ENCODE peak calls at places on chromosome 12, in five cellular contexts. H is H1, S is WTC11, M is HCT116, X is HepG2. F is an unnamed sample.

GRCh38 chr12:67137256-67137655 is 131.9 kb upstream of the CAND1 start:
- DNase-seq in H (no peak), S (no peak), M (no peak), X (no peak), F (no peak)

GRCh38 chr12:45343269-45344051 is 127.6 kb downstream of the ANO6 start:
- DNase-seq in H (no peak), S (no peak), M (no peak), X (peak; percentile 46), F (peak; percentile 21)

GRCh38 chr12:25752910-25753309 is 199.8 kb upstream of the LMNTD1 start:
- DNase-seq in H (no peak), S (no peak), M (no peak), X (no peak), F (no peak)

GRCh38 chr12:88896958-88897357 is 316.7 kb upstream of the KITLG start:
- DNase-seq in H (no peak), S (no peak), M (no peak), X (no peak), F (no peak)

GRCh38 chr12:51873251-51873994 is 14.5 kb upstream of the ANKRD33 start:
- DNase-seq in H (no peak), S (no peak), M (no peak), X (no peak), F (no peak)

GRCh38 chr12:54173066-54173726 is 15.6 kb downstream of the SMUG1 start:
- DNase-seq in H (no peak), S (peak; percentile 48), M (no peak), X (no peak), F (peak; percentile 39)

GRCh38 chr12:24881724-24882371 is 67.1 kb downstream of the BCAT1 start:
- DNase-seq in H (no peak), S (no peak), M (no peak), X (no peak), F (no peak)

GRCh38 chr12:91178139-91178561 is 4.5 kb downstream of the DCN start:
- DNase-seq in H (no peak), S (no peak), M (no peak), X (peak; percentile 6), F (no peak)

GRCh38 chr12:47763481-47764344 is 5.0 kb upstream of the RAPGEF3 start:
- DNase-seq in H (no peak), S (no peak), M (no peak), X (no peak), F (no peak)

GRCh38 chr12:64099430-64099829 is 122.7 kb downstream of the KICS2 start:
- DNase-seq in H (no peak), S (no peak), M (peak; percentile 27), X (no peak), F (no peak)

GRCh38 chr12:11658796-11659195 is 9.3 kb downstream of the ETV6 start:
- DNase-seq in H (no peak), S (no peak), M (no peak), X (no peak), F (no peak)

GRCh38 chr12:48361664-48362339 is 11.1 kb upstream of the ZNF641 start:
- DNase-seq in H (no peak), S (no peak), M (no peak), X (no peak), F (peak; percentile 1)

GRCh38 chr12:111412007-111412829 is 6.5 kb downstream of the SH2B3 start:
- DNase-seq in H (no peak), S (peak; percentile 63), M (no peak), X (no peak), F (peak; percentile 42)

GRCh38 chr12:88026196-88026595 is 3.0 kb downstream of the C12orf50 start:
- DNase-seq in H (no peak), S (no peak), M (no peak), X (no peak), F (no peak)

GRCh38 chr12:83784298-83784890 is 1097.7 kb downstream of the TMTC2 start:
- DNase-seq in H (no peak), S (peak; percentile 19), M (no peak), X (no peak), F (no peak)

GRCh38 chr12:22250762-22251161 is 83.7 kb downstream of the ST8SIA1 start:
- DNase-seq in H (no peak), S (no peak), M (no peak), X (no peak), F (no peak)

GRCh38 chr12:57549909-57550627 is at the start of gene KIF5A:
- DNase-seq in H (no peak), S (peak; percentile 80), M (no peak), X (no peak), F (peak; percentile 81)

GRCh38 chr12:46499226-46499625 is 126.7 kb upstream of the SLC38A2 start:
- DNase-seq in H (no peak), S (no peak), M (no peak), X (no peak), F (no peak)

GRCh38 chr12:107912421-107913004 is 138.0 kb downstream of the ASCL4 start:
- DNase-seq in H (no peak), S (peak; percentile 85), M (peak; percentile 28), X (no peak), F (peak; percentile 89)

GRCh38 chr12:3229577-3229976 is 152.4 kb downstream of the TSPAN9 start:
- DNase-seq in H (no peak), S (no peak), M (no peak), X (no peak), F (no peak)

GRCh38 chr12:101768781-101769180 is 29.5 kb upstream of the SYCP3 start:
- DNase-seq in H (no peak), S (no peak), M (no peak), X (peak; percentile 45), F (no peak)

GRCh38 chr12:131208425-131208824 is 254.7 kb downstream of the ADGRD1 start:
- DNase-seq in H (no peak), S (no peak), M (no peak), X (no peak), F (no peak)

GRCh38 chr12:131204416-131205311 is 251.0 kb downstream of the ADGRD1 start:
- DNase-seq in H (no peak), S (no peak), M (no peak), X (no peak), F (no peak)

GRCh38 chr12:131202592-131203378 is 249.1 kb downstream of the ADGRD1 start:
- DNase-seq in H (no peak), S (no peak), M (no peak), X (no peak), F (no peak)

GRCh38 chr12:131203666-131204415 is 250.1 kb downstream of the ADGRD1 start:
- DNase-seq in H (no peak), S (no peak), M (no peak), X (no peak), F (no peak)

GRCh38 chr12:131205534-131205933 is 251.8 kb downstream of the ADGRD1 start:
- DNase-seq in H (no peak), S (no peak), M (no peak), X (no peak), F (no peak)
- TF ChIP-seq ATF3 in H (no peak), S (no peak), M (no peak), X (no peak), F (no peak)

GRCh38 chr12:96906498-96906848 is 584 bp upstream of the NEDD1 start:
- DNase-seq in H (no peak), S (no peak), M (no peak), X (no peak), F (no peak)

GRCh38 chr12:96908170-96908675 is 1.2 kb downstream of the NEDD1 start:
- DNase-seq in H (no peak), S (no peak), M (no peak), X (no peak), F (peak; percentile 34)

GRCh38 chr12:96906849-96907664 is at the start of gene NEDD1:
- DNase-seq in H (peak; percentile 77), S (peak; percentile 93), M (peak; percentile 45), X (peak; percentile 79), F (peak; percentile 94)

GRCh38 chr12:96912261-96912660 is 5.2 kb downstream of the NEDD1 start:
- DNase-seq in H (no peak), S (no peak), M (no peak), X (no peak), F (no peak)

GRCh38 chr12:96907681-96908163 is 665 bp downstream of the NEDD1 start:
- DNase-seq in H (no peak), S (no peak), M (no peak), X (peak; percentile 15), F (peak; percentile 21)
- TF ChIP-seq ATF3 in H (no peak), S (no peak), M (no peak), X (no peak), F (no peak)

DNA sequence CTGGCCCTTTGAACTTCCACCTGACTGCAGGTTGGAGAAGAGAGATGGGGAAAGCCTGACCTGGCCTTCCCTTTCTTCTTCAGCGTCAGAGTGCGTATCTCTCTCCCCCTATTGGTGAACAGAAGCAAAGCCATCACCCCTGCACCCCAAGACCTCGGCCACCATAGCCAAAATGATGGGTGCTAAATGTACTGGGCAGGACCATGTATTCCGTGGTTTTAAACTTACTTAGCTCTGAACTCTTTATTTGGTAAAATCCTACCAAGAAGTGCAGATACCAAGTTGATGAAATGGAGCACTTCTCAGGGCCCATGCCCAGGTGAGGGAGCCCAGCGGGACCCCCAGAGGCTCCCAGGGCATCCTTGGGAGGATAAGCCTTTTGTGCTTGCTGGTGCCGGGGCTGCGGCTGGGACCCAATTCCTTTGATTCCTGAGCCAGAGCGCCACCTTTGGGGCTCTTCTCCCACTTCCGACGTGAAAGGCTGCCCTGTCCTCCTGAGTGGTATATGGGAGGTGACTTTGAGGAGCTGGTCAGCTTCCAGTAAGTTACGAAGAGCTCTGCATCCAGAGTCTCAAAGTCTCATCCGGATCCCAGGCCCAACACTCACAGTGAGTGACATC is 9.4 kb downstream of the CCND2 start:
- DNase-seq in H (no peak), S (peak; percentile 44), M (no peak), X (no peak), F (no peak)
- TF ChIP-seq ATF3 in H (no peak), S (no peak), M (no peak), X (no peak), F (no peak)

GRCh38 chr12:19439059-19440018 is at the start of gene AEBP2:
- DNase-seq in H (peak; percentile 69), S (peak; percentile 83), M (peak; percentile 87), X (peak; percentile 80), F (peak; percentile 91)

GRCh38 chr12:19436931-19437330 is 2.4 kb upstream of the AEBP2 start:
- DNase-seq in H (no peak), S (no peak), M (no peak), X (no peak), F (no peak)

GRCh38 chr12:19437996-19438395 is 1.3 kb upstream of the AEBP2 start:
- DNase-seq in H (peak; percentile 29), S (no peak), M (no peak), X (no peak), F (no peak)

GRCh38 chr12:19440916-19441315 is 1.6 kb downstream of the AEBP2 start:
- DNase-seq in H (no peak), S (no peak), M (no peak), X (no peak), F (no peak)

DNA sequence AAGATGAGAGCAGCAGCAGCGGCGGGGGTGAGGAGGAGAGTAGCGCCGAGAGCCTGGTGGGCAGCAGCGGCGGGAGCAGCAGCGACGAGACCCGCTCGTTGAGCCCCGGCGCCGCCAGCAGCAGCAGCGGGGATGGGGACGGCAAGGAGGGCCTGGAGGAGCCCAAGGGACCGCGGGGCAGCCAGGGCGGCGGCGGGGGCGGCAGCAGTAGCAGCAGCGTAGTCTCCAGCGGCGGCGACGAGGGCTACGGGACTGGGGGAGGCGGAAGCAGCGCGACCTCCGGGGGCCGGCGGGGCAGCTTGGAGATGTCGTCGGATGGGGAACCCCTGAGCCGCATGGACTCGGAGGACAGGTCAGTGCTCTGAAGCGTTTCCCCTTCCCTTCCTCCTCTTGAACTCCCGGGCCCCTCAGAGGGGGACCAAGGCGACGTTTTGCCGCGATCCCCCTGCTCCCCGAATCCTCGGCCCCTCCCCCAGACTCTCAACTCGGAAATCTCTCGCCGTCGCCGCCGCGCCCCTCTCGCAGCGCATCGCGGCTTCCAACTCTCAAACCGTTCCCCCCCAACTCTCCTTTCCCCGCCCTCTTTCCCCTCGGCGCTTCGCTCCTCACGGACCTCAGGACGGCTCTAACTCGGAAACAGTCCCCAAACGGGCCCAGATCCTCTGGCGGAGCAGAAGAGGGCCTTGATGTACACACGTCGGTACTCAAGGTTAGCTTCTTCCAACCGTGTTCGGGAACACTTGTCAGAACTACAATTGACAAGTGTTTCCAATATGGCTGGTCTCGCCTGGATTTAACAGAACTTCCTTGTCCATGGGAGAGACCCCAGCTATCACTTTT is 947 bp downstream of the AEBP2 start:
- DNase-seq in H (no peak), S (peak; percentile 62), M (peak; percentile 22), X (peak; percentile 30), F (peak; percentile 35)
- TF ChIP-seq ATF3 in H (no peak), S (no peak), M (no peak), X (no peak), F (no peak)

F was measured in K562.